ENCODE peak calls at places on chromosomes 1 and 21, in seven cellular contexts. G is neural progenitor cell, F is GM23338, L is H9, M is GM23248, Y is endothelial cell of umbilical vein, J is OCI-LY7. V is an unnamed sample.

GRCh38 chr1:64505944-64506658 is 36.2 kb downstream of the CACHD1 start:
- DNase-seq in Y (no peak), G (no peak), F (no peak), L (no peak), M (no peak), J (no peak), V (no peak)

GRCh38 chr1:224931605-224932004 is 2.1 kb downstream of the DNAH14 start:
- DNase-seq in G (no peak), M (no peak), Y (no peak), J (no peak), F (no peak), L (no peak), V (no peak)

GRCh38 chr1:53412285-53413174 is 46.7 kb upstream of the DMRTB1 start:
- DNase-seq in Y (no peak), F (no peak), G (no peak), M (no peak), L (no peak), J (no peak), V (no peak)

GRCh38 chr1:246302671-246303317 is 204.3 kb downstream of the SMYD3 start:
- DNase-seq in Y (no peak), F (no peak), J (no peak), L (no peak), M (peak), G (peak), V (peak)

GRCh38 chr1:83796409-83796808 is 202.5 kb downstream of the TTLL7 start:
- DNase-seq in G (no peak), M (peak), Y (no peak), L (no peak), J (no peak), F (peak), V (peak)

GRCh38 chr1:107991371-107992066 is 26.5 kb upstream of the VAV3 start:
- DNase-seq in G (no peak), L (no peak), M (peak), J (no peak), Y (no peak), F (no peak), V (peak)

GRCh38 chr1:14302025-14302424 is 296.5 kb upstream of the KAZN start:
- DNase-seq in Y (no peak), G (no peak), J (no peak), L (no peak), M (no peak), F (no peak), V (no peak)

GRCh38 chr1:158496379-158496778 is 24.4 kb downstream of the OR10R2 start:
- DNase-seq in M (peak), J (peak), Y (peak), F (peak), G (peak), L (no peak), V (no peak)

GRCh38 chr1:182786223-182787001 is 3.2 kb upstream of the NPL start:
- DNase-seq in Y (peak), F (peak), J (peak), L (peak), M (peak), G (peak), V (peak)

GRCh38 chr1:246559310-246559709 is 6.8 kb downstream of the TFB2M start:
- DNase-seq in J (no peak), G (no peak), F (no peak), M (no peak), Y (no peak), L (no peak), V (no peak)

GRCh38 chr1:154772611-154773515 is 97.2 kb downstream of the KCNN3 start:
- DNase-seq in Y (no peak), J (peak), G (peak), F (peak), M (no peak), L (peak), V (no peak)

GRCh38 chr1:10140981-10141380 is 69.4 kb upstream of the KIF1B start:
- DNase-seq in G (no peak), F (no peak), L (no peak), Y (no peak), J (no peak), M (no peak), V (no peak)

GRCh38 chr1:246932366-246932700 is 585 bp upstream of the AHCTF1 start:
- DNase-seq in G (peak), Y (no peak), J (no peak), M (peak), F (no peak), L (no peak), V (no peak)

GRCh38 chr1:241412646-241413045 is 55.6 kb upstream of the RGS7 start:
- DNase-seq in Y (no peak), M (no peak), L (no peak), F (no peak), J (no peak), G (no peak), V (no peak)

GRCh38 chr1:182069028-182069466 is 7.5 kb upstream of the ZNF648 start:
- DNase-seq in M (peak), G (peak), Y (peak), L (peak), J (peak), F (peak), V (no peak)

GRCh38 chr1:85398391-85399064 is 66.4 kb downstream of the DDAH1 start:
- DNase-seq in Y (peak), G (no peak), J (no peak), F (no peak), M (peak), L (no peak), V (peak)

GRCh38 chr1:155173478-155174333 is at the start of gene TRIM46:
- DNase-seq in Y (peak), J (peak), F (peak), M (peak), L (peak), G (peak), V (peak)

GRCh38 chr21:44884059-44884458 is 10.6 kb upstream of the PTTG1IP start:
- DNase-seq in G (no peak), F (no peak), M (no peak), J (no peak), L (no peak), Y (no peak), V (no peak)

GRCh38 chr1:10856863-10857598 is 60.6 kb upstream of the CASZ1 start:
- DNase-seq in L (no peak), F (no peak), J (no peak), G (no peak), Y (no peak), M (no peak), V (no peak)

GRCh38 chr1:3945916-3946840 is 46.1 kb upstream of the C1orf174 start:
- DNase-seq in J (no peak), L (no peak), F (no peak), M (no peak), G (no peak), Y (no peak), V (no peak)

GRCh38 chr1:15595809-15596730 is 11.2 kb upstream of the AGMAT start:
- DNase-seq in J (no peak), F (no peak), G (no peak), L (no peak), Y (no peak), M (no peak), V (no peak)

GRCh38 chr1:8351693-8352470 is 34.0 kb downstream of the SLC45A1 start:
- DNase-seq in M (peak), L (peak), Y (no peak), J (peak), G (peak), F (peak), V (no peak)

GRCh38 chr1:169890761-169891538 is 2.7 kb downstream of the SCYL3 start:
- DNase-seq in M (no peak), J (peak), L (no peak), Y (peak), F (peak), G (no peak), V (no peak)

GRCh38 chr1:24003331-24003972 is 23.3 kb upstream of the SRSF10 start:
- DNase-seq in F (peak), G (peak), Y (no peak), L (peak), M (peak), J (peak), V (peak)

GRCh38 chr21:37005548-37006242 is 807 bp upstream of the RIPPLY3 start:
- DNase-seq in Y (no peak), L (peak), J (no peak), F (peak), G (peak), M (no peak), V (no peak)

GRCh38 chr1:61107638-61108037 is 25.3 kb downstream of the NFIA start:
- DNase-seq in F (no peak), J (no peak), L (no peak), Y (no peak), G (no peak), M (no peak), V (no peak)

GRCh38 chr1:43878854-43879253 is 54.7 kb upstream of the ARTN start:
- DNase-seq in J (no peak), G (no peak), Y (no peak), L (no peak), F (no peak), M (no peak), V (no peak)

GRCh38 chr1:41898191-41898713 is 20.5 kb downstream of the HIVEP3 start:
- DNase-seq in Y (peak), J (no peak), L (no peak), G (no peak), F (no peak), M (peak), V (peak)

GRCh38 chr1:41894101-41894620 is 24.6 kb downstream of the HIVEP3 start:
- DNase-seq in M (no peak), J (no peak), Y (no peak), F (no peak), G (no peak), L (no peak), V (no peak)

GRCh38 chr1:41892211-41892840 is 26.4 kb downstream of the HIVEP3 start:
- DNase-seq in Y (no peak), G (no peak), M (no peak), J (no peak), F (no peak), L (no peak), V (no peak)

GRCh38 chr1:41894778-41895483 is 23.8 kb downstream of the HIVEP3 start:
- DNase-seq in L (no peak), J (no peak), G (no peak), F (no peak), Y (no peak), M (no peak), V (no peak)

GRCh38 chr1:41895552-41895951 is 23.2 kb downstream of the HIVEP3 start:
- DNase-seq in Y (no peak), G (no peak), L (no peak), F (no peak), J (no peak), M (no peak), V (no peak)
- H3K4me2 ChIP-seq in Y (no peak), G (no peak), L (no peak), F (no peak), J (no peak), M (no peak), V (no peak)

GRCh38 chr1:236534164-236534651 is 10.4 kb downstream of the LGALS8 start:
- DNase-seq in L (no peak), G (no peak), M (peak), J (no peak), Y (peak), F (no peak), V (peak)
- H3K27ac ChIP-seq in L (no peak), G (no peak), M (peak), J (no peak), Y (peak), F (no peak), V (peak)

GRCh38 chr1:42686418-42686817 is 4.2 kb downstream of the YBX1 start:
- DNase-seq in F (no peak), M (no peak), G (no peak), Y (no peak), L (no peak), J (no peak), V (no peak)
- H3K4me2 ChIP-seq in F (peak), M (peak), G (peak), Y (peak), L (peak), J (peak), V (peak)

GRCh38 chr1:20476260-20477038 is 9.6 kb downstream of the CAMK2N1 start:
- DNase-seq in M (peak), Y (no peak), J (no peak), L (peak), F (peak), G (peak), V (no peak)
- H3K27ac ChIP-seq in M (no peak), Y (no peak), J (no peak), L (no peak), F (no peak), G (no peak), V (no peak)

GRCh38 chr1:117179471-117179870 is 31.3 kb downstream of the VTCN1 start:
- DNase-seq in F (no peak), L (no peak), G (no peak), J (no peak), M (no peak), Y (no peak), V (no peak)
- H3K4me2 ChIP-seq in F (no peak), L (no peak), G (no peak), J (no peak), M (no peak), Y (no peak), V (no peak)